ENCODE peak calls at places on chromosomes 6 and 20, in six cellular contexts. J is CD8-positive, alpha-beta T cell; Z is nucleus accumbens; U is NCI-H69; Y is fibroblast of gingiva; K is anterior cingulate cortex. B is an unnamed sample.
A peak's percentile ranks its signal among the peaks of the same experiment; 100 is the strongest.

GRCh38 chr20:60138263-60139127 is 180.3 kb downstream of the CDH26 start:
- DNase-seq in U (no peak), K (no peak), Y (no peak), J (peak; percentile 13), Z (no peak), B (no peak)

GRCh38 chr6:161915456-161915964 is 641.6 kb upstream of the AGPAT4 start:
- DNase-seq in Y (no peak), K (no peak), U (no peak), Z (no peak), J (no peak), B (no peak)

GRCh38 chr20:57266251-57267157 is at the start of gene BMP7:
- DNase-seq in K (peak; percentile 54), U (peak; percentile 90), J (no peak), Y (no peak), Z (no peak), B (no peak)

GRCh38 chr6:43383021-43383667 is 13.7 kb upstream of the ZNF318 start:
- DNase-seq in K (no peak), Y (no peak), U (no peak), Z (no peak), J (no peak), B (no peak)

GRCh38 chr20:1173698-1174097 is 11.1 kb downstream of the TMEM74B start:
- DNase-seq in Z (no peak), K (no peak), Y (no peak), U (no peak), J (no peak), B (no peak)

GRCh38 chr6:16049178-16049577 is 79.7 kb upstream of the MYLIP start:
- DNase-seq in Z (no peak), K (no peak), Y (no peak), U (no peak), J (no peak), B (no peak)

GRCh38 chr6:150929403-150929802 is 63.9 kb downstream of the MTHFD1L start:
- DNase-seq in Y (no peak), Z (no peak), K (no peak), J (no peak), U (no peak), B (no peak)

GRCh38 chr6:61217714-61218113 is 1068.3 kb downstream of the KHDRBS2 start:
- DNase-seq in K (no peak), J (no peak), Y (no peak), Z (no peak), U (no peak), B (no peak)

B was measured in adrenal gland.